ENCODE peak calls at places on chromosomes 12 and 14, in nine cellular contexts. A, Z, U, X, F, R, S, E and L are unnamed samples.

GRCh38 chr14:86221000-86221399 is 691.1 kb downstream of the FLRT2 start:
- DNase-seq in A (no peak), Z (no peak), U (no peak), X (peak; percentile 3), F (no peak), R (no peak), S (no peak), E (no peak), L (no peak)

GRCh38 chr12:109232731-109233130 is 76.4 kb downstream of the FOXN4 start:
- DNase-seq in A (no peak), Z (no peak), U (no peak), X (no peak), F (no peak), R (no peak), S (no peak), E (no peak), L (no peak)

GRCh38 chr14:29016050-29016900 is 249.7 kb downstream of the FOXG1 start:
- DNase-seq in A (no peak), Z (no peak), U (no peak), X (peak; percentile 25), F (peak; percentile 22), R (no peak), S (no peak), E (no peak), L (no peak)

GRCh38 chr12:78951746-78952532 is 87.4 kb downstream of the SYT1 start:
- DNase-seq in A (no peak), Z (no peak), U (no peak), X (no peak), F (no peak), R (no peak), S (no peak), E (no peak), L (no peak)

GRCh38 chr14:67221248-67221981 is 19.8 kb upstream of the PALS1 start:
- DNase-seq in A (no peak), Z (no peak), U (no peak), X (no peak), F (no peak), R (no peak), S (no peak), E (peak; percentile 41), L (peak; percentile 46)

GRCh38 chr12:124438415-124439056 is 128.9 kb downstream of the NCOR2 start:
- DNase-seq in A (no peak), Z (no peak), U (no peak), X (no peak), F (no peak), R (no peak), S (no peak), E (no peak), L (no peak)

GRCh38 chr12:50569876-50570275 is 65.1 kb downstream of the DIP2B start:
- DNase-seq in A (no peak), Z (no peak), U (no peak), X (no peak), F (no peak), R (no peak), S (no peak), E (no peak), L (no peak)

GRCh38 chr12:67752226-67752732 is 103.7 kb downstream of the DYRK2 start:
- DNase-seq in A (no peak), Z (no peak), U (no peak), X (no peak), F (no peak), R (no peak), S (no peak), E (no peak), L (no peak)

GRCh38 chr14:61103541-61104339 is 122.7 kb downstream of the SLC38A6 start:
- DNase-seq in A (no peak), Z (no peak), U (peak; percentile 85), X (peak; percentile 78), F (no peak), R (peak; percentile 42), S (peak; percentile 83), E (peak; percentile 25), L (peak; percentile 95)

GRCh38 chr14:70871863-70872677 is 35.2 kb upstream of the PCNX1 start:
- DNase-seq in A (no peak), Z (no peak), U (no peak), X (no peak), F (peak; percentile 45), R (no peak), S (no peak), E (no peak), L (no peak)

GRCh38 chr12:116050266-116050665 is 227.2 kb downstream of the MED13L start:
- DNase-seq in A (no peak), Z (no peak), U (no peak), X (no peak), F (peak; percentile 7), R (no peak), S (no peak), E (no peak), L (no peak)

GRCh38 chr14:73729556-73730265 is 15.5 kb upstream of the PNMA1 start:
- DNase-seq in A (no peak), Z (no peak), U (no peak), X (no peak), F (no peak), R (no peak), S (no peak), E (no peak), L (no peak)

GRCh38 chr12:116665666-116666304 is 72.1 kb downstream of the SPRING1 start:
- DNase-seq in A (no peak), Z (no peak), U (no peak), X (no peak), F (no peak), R (no peak), S (no peak), E (no peak), L (no peak)

GRCh38 chr12:130606245-130606644 is 109.9 kb downstream of the RIMBP2 start:
- DNase-seq in A (no peak), Z (no peak), U (no peak), X (no peak), F (no peak), R (no peak), S (no peak), E (no peak), L (no peak)

GRCh38 chr12:27552886-27553560 is 29.0 kb downstream of the PPFIBP1 start:
- DNase-seq in A (no peak), Z (no peak), U (no peak), X (no peak), F (no peak), R (no peak), S (no peak), E (no peak), L (no peak)

DNA sequence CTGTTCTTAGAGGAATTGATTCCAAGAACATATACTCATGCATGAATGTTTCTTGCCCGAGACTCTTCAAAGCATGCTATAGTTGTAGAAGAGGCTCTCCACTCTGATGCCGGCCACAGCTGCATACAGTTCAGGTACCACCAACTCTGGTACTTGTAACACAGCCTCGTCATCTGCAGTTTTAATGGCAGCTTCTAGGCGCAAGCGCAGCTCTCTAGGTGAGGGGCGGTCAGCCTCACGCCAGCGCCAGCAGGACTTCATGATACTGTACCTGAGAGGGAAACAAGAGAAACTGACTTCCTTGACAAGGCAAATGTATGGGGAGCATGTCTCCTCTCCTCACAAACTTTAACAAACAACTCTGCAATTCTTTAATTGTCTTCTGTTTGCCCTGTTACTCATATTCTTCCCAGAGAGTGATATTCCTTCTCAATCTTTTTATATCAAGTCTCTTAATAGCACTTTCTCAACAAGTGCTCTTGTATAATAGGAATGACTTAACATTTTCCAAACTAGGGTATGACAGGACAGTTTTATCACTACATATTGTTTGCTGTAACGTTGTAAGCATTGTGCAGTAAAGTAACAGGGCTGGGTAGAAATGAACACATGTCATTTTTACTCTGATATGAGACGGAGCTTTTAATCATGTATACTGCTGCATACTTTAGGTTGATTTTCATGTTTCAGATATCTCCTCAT is 6.8 kb upstream of the MAGOHB start:
- DNase-seq in A (no peak), Z (no peak), U (no peak), X (no peak), F (no peak), R (no peak), S (no peak), E (no peak), L (no peak)
- H3K27me3 ChIP-seq in A (no peaks in the 10 kb centered on the region), Z (no peaks in the 10 kb centered on the region), U (no peaks in the 10 kb centered on the region), X (no peaks in the 10 kb centered on the region), F (no peaks in the 10 kb centered on the region), R (no peaks in the 10 kb centered on the region), S (peaks cover 5% of the 10 kb centered on the region), E (no peaks in the 10 kb centered on the region), L (no peaks in the 10 kb centered on the region)

GRCh38 chr12:132313182-132313581 is 16.2 kb downstream of the GALNT9 start:
- DNase-seq in A (no peak), Z (no peak), U (peak; percentile 6), X (no peak), F (no peak), R (no peak), S (no peak), E (no peak), L (no peak)

GRCh38 chr12:132310181-132311040 is 19.0 kb downstream of the GALNT9 start:
- DNase-seq in A (no peak), Z (no peak), U (peak; percentile 17), X (no peak), F (no peak), R (no peak), S (no peak), E (no peak), L (no peak)

GRCh38 chr12:132309162-132310086 is 20.0 kb downstream of the GALNT9 start:
- DNase-seq in A (no peak), Z (no peak), U (peak; percentile 20), X (no peak), F (no peak), R (no peak), S (no peak), E (no peak), L (no peak)

GRCh38 chr12:132312516-132312915 is 16.9 kb downstream of the GALNT9 start:
- DNase-seq in A (no peak), Z (no peak), U (peak; percentile 23), X (no peak), F (no peak), R (no peak), S (no peak), E (no peak), L (no peak)

GRCh38 chr12:132311201-132311915 is 18.0 kb downstream of the GALNT9 start:
- DNase-seq in A (no peak), Z (no peak), U (peak; percentile 25), X (no peak), F (no peak), R (no peak), S (no peak), E (no peak), L (no peak)
- H3K27me3 ChIP-seq in A (no peaks in the 10 kb centered on the region), Z (peaks cover 41% of the 10 kb centered on the region), U (no peaks in the 10 kb centered on the region), X (peaks cover 8% of the 10 kb centered on the region), F (peaks cover 3% of the 10 kb centered on the region), R (no peaks in the 10 kb centered on the region), S (peaks cover 48% of the 10 kb centered on the region), E (no peaks in the 10 kb centered on the region), L (no peaks in the 10 kb centered on the region)

DNA sequence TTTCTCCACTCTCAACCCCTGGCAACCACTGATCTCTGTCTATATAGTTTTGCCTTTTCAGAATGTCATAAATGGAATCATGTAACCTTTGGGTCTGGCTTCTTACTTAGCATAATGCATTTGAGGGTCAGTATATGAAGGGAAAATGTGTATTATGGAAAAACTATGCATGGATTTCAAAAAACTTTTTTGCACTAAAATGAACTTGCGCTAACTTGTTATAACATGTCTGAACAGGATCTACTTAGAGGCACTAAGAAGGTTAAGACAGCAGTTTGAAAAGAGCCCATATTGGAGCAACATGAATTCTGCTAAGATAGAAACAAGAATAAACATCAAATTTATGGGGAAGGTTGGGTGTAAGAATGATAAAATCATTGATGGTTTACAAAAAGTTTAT is 29.1 kb downstream of the SLC39A9 start:
- DNase-seq in A (no peak), Z (no peak), U (no peak), X (no peak), F (no peak), R (no peak), S (no peak), E (no peak), L (no peak)
- H3K27me3 ChIP-seq in A (no peaks in the 10 kb centered on the region), Z (no peaks in the 10 kb centered on the region), U (no peaks in the 10 kb centered on the region), X (no peaks in the 10 kb centered on the region), F (no peaks in the 10 kb centered on the region), R (no peaks in the 10 kb centered on the region), S (no peaks in the 10 kb centered on the region), E (no peaks in the 10 kb centered on the region), L (no peaks in the 10 kb centered on the region)

GRCh38 chr12:53954694-53955035 is at the start of gene HOXC12:
- DNase-seq in A (no peak), Z (no peak), U (no peak), X (no peak), F (no peak), R (no peak), S (no peak), E (no peak), L (no peak)
- H3K27me3 ChIP-seq in A (peaks cover 55% of the 10 kb centered on the region), Z (peaks cover 99% of the 10 kb centered on the region), U (peaks cover 1% of the 10 kb centered on the region), X (peaks cover 61% of the 10 kb centered on the region), F (peaks cover 99% of the 10 kb centered on the region), R (peaks cover 40% of the 10 kb centered on the region), S (peaks cover 99% of the 10 kb centered on the region), E (peaks cover 100% of the 10 kb centered on the region), L (peaks cover 95% of the 10 kb centered on the region)